ENCODE peak calls at places on chromosomes 13 and 19, in six cellular contexts. M is PC-3, R is GM23338, N is neural progenitor cell, D is MM.1S, C is PC-9. W is an unnamed sample.

GRCh38 chr19:10544242-10544752 is 593 bp downstream of the ATG4D start:
- DNase-seq in M (no peak), R (peak; percentile 37), D (peak; percentile 17), C (no peak), N (peak; percentile 35), W (peak; percentile 58)

GRCh38 chr13:101706651-101707050 is 254.2 kb downstream of the ITGBL1 start:
- DNase-seq in N (no peak), M (peak; percentile 71), C (no peak), D (no peak), R (no peak), W (peak; percentile 98)

GRCh38 chr19:17794731-17795494 is at the start of gene B3GNT3:
- DNase-seq in R (peak; percentile 89), D (no peak), C (peak; percentile 85), M (peak; percentile 94), N (peak; percentile 44), W (peak; percentile 37)

GRCh38 chr13:79745141-79745540 is 264.2 kb downstream of the NDFIP2 start:
- DNase-seq in C (no peak), R (no peak), D (no peak), M (no peak), N (no peak), W (no peak)

GRCh38 chr13:99501952-99502310 is 659 bp downstream of the TM9SF2 start:
- DNase-seq in R (peak; percentile 26), M (peak; percentile 6), D (no peak), N (no peak), C (no peak), W (peak; percentile 72)

GRCh38 chr19:55341191-55342043 is 1.7 kb downstream of the KMT5C start:
- DNase-seq in R (peak; percentile 92), D (peak; percentile 67), N (peak; percentile 93), M (peak; percentile 62), C (peak; percentile 57), W (peak; percentile 84)

GRCh38 chr19:17070421-17070820 is 4.8 kb downstream of the HAUS8 start:
- DNase-seq in M (no peak), D (no peak), R (no peak), C (no peak), N (no peak), W (no peak)

GRCh38 chr19:16180611-16181010 is 4.6 kb upstream of the FAM32A start:
- DNase-seq in R (peak; percentile 54), C (peak; percentile 83), M (peak; percentile 71), N (peak; percentile 51), D (no peak), W (peak; percentile 81)

GRCh38 chr19:18419195-18419698 is at the start of gene SSBP4:
- DNase-seq in D (peak; percentile 69), R (peak; percentile 88), N (peak; percentile 91), C (peak; percentile 48), M (peak; percentile 85), W (peak; percentile 93)

GRCh38 chr13:106570354-106570822 is 2.5 kb upstream of the ARGLU1 start:
- DNase-seq in R (peak; percentile 95), C (no peak), M (no peak), D (peak; percentile 18), N (peak; percentile 87), W (peak; percentile 43)

GRCh38 chr13:113493315-113493951 is 2.9 kb upstream of the DCUN1D2 start:
- DNase-seq in R (no peak), N (no peak), M (peak; percentile 92), C (peak; percentile 98), D (peak; percentile 21), W (peak; percentile 96)

GRCh38 chr13:71137106-71137505 is 729.9 kb downstream of the DACH1 start:
- DNase-seq in C (no peak), D (no peak), R (no peak), M (no peak), N (no peak), W (no peak)

GRCh38 chr13:43095771-43096719 is 72.7 kb downstream of the DNAJC15 start:
- DNase-seq in R (no peak), D (no peak), M (no peak), N (no peak), C (no peak), W (no peak)

GRCh38 chr13:68816715-68817114 is 1290.9 kb upstream of the ATXN8OS start:
- DNase-seq in M (no peak), C (no peak), D (no peak), N (no peak), R (no peak), W (no peak)

GRCh38 chr19:17136026-17136425 is 60.4 kb downstream of the MYO9B start:
- DNase-seq in C (no peak), R (peak; percentile 37), N (peak; percentile 20), M (no peak), D (no peak), W (peak; percentile 12)

GRCh38 chr19:28641395-28641794 is 571.6 kb downstream of the UQCRFS1 start:
- DNase-seq in C (no peak), N (no peak), M (no peak), D (no peak), R (peak; percentile 24), W (peak; percentile 2)

GRCh38 chr19:3357362-3357730 is 9.0 kb upstream of the NFIC start:
- DNase-seq in N (no peak), D (no peak), M (no peak), C (no peak), R (no peak), W (no peak)

GRCh38 chr19:11421607-11422098 is 2.5 kb upstream of the RGL3 start:
- DNase-seq in M (no peak), N (peak; percentile 61), C (no peak), R (peak; percentile 94), D (peak; percentile 11), W (peak; percentile 32)

GRCh38 chr19:17305211-17305516 is 508 bp upstream of the MRPL34 start:
- DNase-seq in R (no peak), D (no peak), C (no peak), N (no peak), M (no peak), W (no peak)

GRCh38 chr19:3343619-3344502 is 22.5 kb upstream of the NFIC start:
- DNase-seq in R (peak; percentile 66), N (no peak), D (no peak), M (peak; percentile 89), C (peak; percentile 72), W (peak; percentile 95)

GRCh38 chr19:30085394-30085793 is 143.4 kb downstream of the URI1 start:
- DNase-seq in D (no peak), R (peak; percentile 74), N (peak; percentile 47), C (no peak), M (no peak), W (no peak)

GRCh38 chr19:23075031-23075733 is 41.6 kb upstream of the ZNF730 start:
- DNase-seq in R (peak; percentile 96), M (peak; percentile 27), D (no peak), C (peak; percentile 53), N (peak; percentile 93), W (peak; percentile 46)

GRCh38 chr19:55240713-55241020 is 12.1 kb upstream of the TMEM86B start:
- DNase-seq in D (no peak), N (no peak), R (no peak), C (no peak), M (no peak), W (no peak)

GRCh38 chr13:34926513-34926912 is 15.6 kb upstream of the NBEA start:
- DNase-seq in D (no peak), R (peak; percentile 67), M (peak; percentile 62), C (no peak), N (peak; percentile 61), W (peak; percentile 71)

DNA sequence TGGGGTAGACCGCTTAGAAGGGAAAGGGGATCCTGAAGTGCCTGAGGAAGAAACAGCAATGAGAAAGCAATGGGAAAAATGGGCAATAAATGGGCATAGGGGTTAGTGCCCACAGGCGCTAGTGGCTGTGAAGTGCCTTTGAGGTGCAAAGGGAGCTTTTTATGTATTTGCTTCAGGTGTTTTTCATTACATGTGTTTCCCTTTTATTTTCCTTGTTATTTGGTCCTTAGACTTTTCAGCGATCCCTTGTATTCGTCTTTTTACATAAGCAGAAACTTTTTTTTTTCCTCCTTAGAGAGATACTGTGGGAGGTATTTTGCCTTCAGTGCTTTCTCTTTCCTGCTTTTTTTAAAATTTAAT is 19.6 kb downstream of the NFIX start:
- DNase-seq in N (no peak), C (no peak), R (peak; percentile 45), M (peak; percentile 39), D (no peak), W (peak; percentile 48)
- H3K4me3 ChIP-seq in N (no peak overlapping the region), C (no peak overlapping the region), R (no peak overlapping the region), M (peak overlapping the region; percentile 75), D (no peak overlapping the region), W (peak overlapping the region; percentile 78)

GRCh38 chr13:40581277-40581579 is 85.2 kb downstream of the FOXO1 start:
- DNase-seq in N (no peak), R (no peak), M (no peak), C (no peak), D (no peak), W (no peak)
- H3F3A ChIP-seq in N (no peaks in the 10 kb centered on the region), R (no peaks in the 10 kb centered on the region), M (no peaks in the 10 kb centered on the region), C (no peaks in the 10 kb centered on the region), D (no peaks in the 10 kb centered on the region), W (no peaks in the 10 kb centered on the region)

DNA sequence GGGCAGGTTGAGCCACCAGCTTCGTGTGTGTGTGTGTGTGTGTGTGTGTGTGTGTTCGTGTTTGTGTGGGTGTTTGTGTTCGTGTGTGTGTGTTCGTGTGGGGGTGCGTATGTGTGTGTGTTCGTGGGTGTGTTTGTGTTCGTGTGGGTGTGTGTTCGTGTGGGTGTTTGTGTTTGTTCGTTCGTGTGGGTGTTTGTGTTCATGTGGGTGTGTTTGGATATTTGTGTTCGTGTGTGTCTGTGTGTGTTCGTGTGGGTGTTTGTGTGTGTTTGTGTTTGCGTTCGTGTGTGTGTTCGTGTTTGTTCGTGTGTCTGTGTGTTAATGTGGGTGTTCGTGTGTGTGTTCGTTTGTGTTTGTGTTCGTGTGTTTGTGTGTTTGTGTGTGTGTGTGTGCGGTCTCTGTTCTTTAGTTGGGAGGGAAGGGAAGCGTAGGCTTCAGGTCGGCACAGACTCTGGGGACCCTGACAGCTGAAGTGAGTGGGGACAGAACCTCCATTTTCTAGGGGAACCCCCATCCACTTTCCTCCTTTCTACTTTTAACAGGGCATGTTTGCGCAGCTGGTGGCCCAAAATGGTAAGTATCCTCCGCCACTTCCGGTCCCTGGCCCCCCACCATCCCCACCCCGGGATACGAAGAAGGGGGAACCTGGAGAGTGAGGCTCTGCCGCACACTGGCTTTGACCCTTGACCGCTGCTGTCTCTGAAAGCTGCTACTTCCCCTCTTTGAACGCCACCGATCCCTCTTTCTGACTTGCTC is 1.6 kb downstream of the TNFSF9 start:
- DNase-seq in N (no peak), D (peak; percentile 54), C (no peak), M (no peak), R (no peak), W (no peak)
- TF ChIP-seq EZH2 in N (no peak), D (no peak), C (no peak), M (no peak), R (no peak), W (no peak)

DNA sequence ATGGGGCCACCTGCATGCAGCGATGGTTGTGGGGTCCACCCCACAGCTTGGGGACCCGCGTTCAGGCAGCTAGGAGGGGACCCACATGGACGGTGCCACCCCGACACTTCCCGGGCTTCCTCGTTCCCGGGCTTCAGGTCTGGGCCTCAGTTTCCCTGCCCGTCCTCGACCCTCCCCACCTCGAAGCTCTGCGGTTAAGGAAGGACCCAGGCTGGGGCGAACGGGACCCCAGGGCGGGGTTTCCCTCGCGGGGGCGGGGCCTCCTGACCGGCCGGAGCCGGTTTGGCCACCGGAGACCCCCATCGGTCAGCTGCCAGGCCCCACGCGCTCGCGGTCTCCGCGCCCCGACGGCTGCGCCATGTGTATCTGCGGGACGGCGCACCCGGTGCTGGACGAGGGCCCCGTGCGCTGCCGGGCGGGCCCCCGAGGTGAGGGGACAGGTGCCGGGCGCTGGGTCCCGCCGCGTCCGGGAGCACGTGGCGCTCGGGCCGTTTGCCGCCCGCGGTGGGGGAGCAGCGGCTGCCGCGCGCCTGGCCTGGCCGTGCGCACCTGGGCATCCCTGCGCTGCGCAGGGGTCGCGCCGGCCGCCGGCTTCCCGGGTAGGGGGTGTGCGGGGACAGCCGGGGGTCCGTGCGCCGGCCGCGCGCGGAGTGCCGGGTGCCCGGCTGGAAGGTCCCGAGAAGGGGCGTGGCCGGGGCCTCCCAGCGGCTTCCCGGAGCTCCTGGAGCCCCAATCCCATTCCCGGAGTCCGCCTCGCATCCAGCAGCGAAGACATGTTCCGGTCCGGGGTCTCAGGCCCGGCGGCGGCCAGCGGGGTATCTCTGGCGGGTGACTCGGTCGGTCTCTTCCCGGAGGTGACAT is 4.2 kb downstream of the ARHGAP45 start:
- DNase-seq in M (no peak), R (peak; percentile 80), N (peak; percentile 74), C (no peak), D (no peak), W (peak; percentile 39)
- H3K4me3 ChIP-seq in M (no peak overlapping the region), R (peak overlapping the region; percentile 63), N (peak overlapping the region; percentile 45), C (no peak overlapping the region), D (no peak overlapping the region), W (peak overlapping the region; percentile 11)